ENCODE peak calls at places on chromosomes 12 and 14, in eight cellular contexts. One of them, this sample, is unnamed. For H3K36me3, the result is how much of the 10 kb centered on the place peaks cover.

GRCh38 chr14:48398675-48399282 is 723.4 kb upstream of the MDGA2 start:
- ATAC-seq in IMR-90: peak
- ATAC-seq in heart right ventricle: no peak
- ATAC-seq in aorta: no peak
- ATAC-seq in DND-41: peak
- ATAC-seq in lower lobe of right lung: peak
- ATAC-seq in gastrocnemius medialis: no peak
- ATAC-seq in PC-3: peak
- ATAC-seq in this sample: no peak

GRCh38 chr12:26845057-26845666 is 12.2 kb upstream of the ITPR2 start:
- ATAC-seq in IMR-90: no peak
- ATAC-seq in heart right ventricle: peak
- ATAC-seq in aorta: peak
- ATAC-seq in DND-41: no peak
- ATAC-seq in lower lobe of right lung: peak
- ATAC-seq in gastrocnemius medialis: peak
- ATAC-seq in PC-3: peak
- ATAC-seq in this sample: no peak

GRCh38 chr12:125330645-125331341 is 265.6 kb downstream of the AACS start:
- ATAC-seq in IMR-90: peak
- ATAC-seq in heart right ventricle: peak
- ATAC-seq in aorta: peak
- ATAC-seq in DND-41: peak
- ATAC-seq in lower lobe of right lung: peak
- ATAC-seq in gastrocnemius medialis: no peak
- ATAC-seq in PC-3: peak
- ATAC-seq in this sample: peak

GRCh38 chr12:120833849-120834248 is 70.3 kb downstream of the SPPL3 start:
- ATAC-seq in IMR-90: no peak
- ATAC-seq in heart right ventricle: peak
- ATAC-seq in aorta: no peak
- ATAC-seq in DND-41: peak
- ATAC-seq in lower lobe of right lung: no peak
- ATAC-seq in gastrocnemius medialis: peak
- ATAC-seq in PC-3: no peak
- ATAC-seq in this sample: no peak

GRCh38 chr14:33435911-33436310 is 497.2 kb downstream of the NPAS3 start:
- ATAC-seq in IMR-90: no peak
- ATAC-seq in heart right ventricle: no peak
- ATAC-seq in aorta: no peak
- ATAC-seq in DND-41: peak
- ATAC-seq in lower lobe of right lung: no peak
- ATAC-seq in gastrocnemius medialis: no peak
- ATAC-seq in PC-3: peak
- ATAC-seq in this sample: no peak

GRCh38 chr14:105199093-105199492 is 18.0 kb upstream of the NUDT14 start:
- ATAC-seq in IMR-90: no peak
- ATAC-seq in heart right ventricle: peak
- ATAC-seq in aorta: no peak
- ATAC-seq in DND-41: no peak
- ATAC-seq in lower lobe of right lung: no peak
- ATAC-seq in gastrocnemius medialis: no peak
- ATAC-seq in PC-3: no peak
- ATAC-seq in this sample: no peak

GRCh38 chr12:103887738-103888137 is 42.5 kb upstream of the HSP90B1 start:
- ATAC-seq in IMR-90: no peak
- ATAC-seq in heart right ventricle: no peak
- ATAC-seq in aorta: no peak
- ATAC-seq in DND-41: no peak
- ATAC-seq in lower lobe of right lung: no peak
- ATAC-seq in gastrocnemius medialis: no peak
- ATAC-seq in PC-3: no peak
- ATAC-seq in this sample: no peak

GRCh38 chr12:54591001-54591591 is 2.6 kb upstream of the PPP1R1A start:
- ATAC-seq in IMR-90: no peak
- ATAC-seq in heart right ventricle: peak
- ATAC-seq in aorta: no peak
- ATAC-seq in DND-41: no peak
- ATAC-seq in lower lobe of right lung: no peak
- ATAC-seq in gastrocnemius medialis: no peak
- ATAC-seq in PC-3: no peak
- ATAC-seq in this sample: peak

DNA sequence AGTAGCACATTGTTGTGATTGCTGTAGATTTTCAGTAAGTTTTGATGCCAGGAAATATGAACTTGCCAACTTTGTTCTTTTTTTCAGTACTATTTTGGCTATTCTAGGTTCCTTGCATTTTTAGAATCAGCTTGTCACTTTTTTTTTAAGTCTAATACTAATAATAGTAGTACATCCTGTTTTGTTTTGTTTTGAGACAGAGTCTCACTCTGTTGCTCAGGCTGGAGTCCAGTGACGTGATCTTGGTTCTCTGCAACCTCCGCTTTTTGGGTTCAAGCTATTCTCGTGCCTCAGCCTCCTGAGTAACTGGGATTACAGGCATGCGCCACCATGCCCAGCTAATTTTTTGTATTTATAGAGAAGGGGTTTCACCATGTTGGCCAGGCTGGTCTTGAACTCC is 16.5 kb downstream of the PWP1 start:
- ATAC-seq in IMR-90: no peak
- ATAC-seq in heart right ventricle: no peak
- ATAC-seq in aorta: no peak
- ATAC-seq in DND-41: no peak
- ATAC-seq in lower lobe of right lung: no peak
- ATAC-seq in gastrocnemius medialis: no peak
- ATAC-seq in PC-3: no peak
- ATAC-seq in this sample: no peak
- H3K36me3 ChIP-seq in IMR-90: under half
- H3K36me3 ChIP-seq in heart right ventricle: under half
- H3K36me3 ChIP-seq in aorta: under half
- H3K36me3 ChIP-seq in DND-41: half or more
- H3K36me3 ChIP-seq in lower lobe of right lung: half or more
- H3K36me3 ChIP-seq in gastrocnemius medialis: under half
- H3K36me3 ChIP-seq in PC-3: half or more
- H3K36me3 ChIP-seq in this sample: under half

DNA sequence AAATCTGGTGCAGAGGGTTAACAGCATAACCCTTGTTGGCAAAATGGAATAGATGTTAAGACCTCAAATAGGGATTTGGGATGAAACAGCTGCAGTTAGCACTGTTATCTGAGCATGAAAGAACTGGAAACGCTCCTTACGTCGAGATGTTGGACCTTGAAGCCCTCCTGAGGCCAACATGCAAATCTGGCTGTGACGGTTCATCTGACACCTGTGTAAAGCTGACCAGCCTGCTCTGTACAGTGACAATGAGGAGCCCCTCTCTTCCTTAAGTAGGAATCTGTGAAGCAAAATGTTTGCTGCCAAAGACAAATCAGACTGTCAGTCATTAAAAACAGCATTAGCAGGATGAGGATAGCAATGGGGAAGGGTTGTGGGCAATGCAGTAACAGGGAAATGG is 36.5 kb downstream of the PAPLN start:
- ATAC-seq in IMR-90: no peak
- ATAC-seq in heart right ventricle: no peak
- ATAC-seq in aorta: no peak
- ATAC-seq in DND-41: no peak
- ATAC-seq in lower lobe of right lung: no peak
- ATAC-seq in gastrocnemius medialis: no peak
- ATAC-seq in PC-3: no peak
- ATAC-seq in this sample: no peak
- H3K36me3 ChIP-seq in IMR-90: under half
- H3K36me3 ChIP-seq in heart right ventricle: under half
- H3K36me3 ChIP-seq in aorta: under half
- H3K36me3 ChIP-seq in DND-41: under half
- H3K36me3 ChIP-seq in lower lobe of right lung: half or more
- H3K36me3 ChIP-seq in gastrocnemius medialis: under half
- H3K36me3 ChIP-seq in PC-3: under half
- H3K36me3 ChIP-seq in this sample: under half

DNA sequence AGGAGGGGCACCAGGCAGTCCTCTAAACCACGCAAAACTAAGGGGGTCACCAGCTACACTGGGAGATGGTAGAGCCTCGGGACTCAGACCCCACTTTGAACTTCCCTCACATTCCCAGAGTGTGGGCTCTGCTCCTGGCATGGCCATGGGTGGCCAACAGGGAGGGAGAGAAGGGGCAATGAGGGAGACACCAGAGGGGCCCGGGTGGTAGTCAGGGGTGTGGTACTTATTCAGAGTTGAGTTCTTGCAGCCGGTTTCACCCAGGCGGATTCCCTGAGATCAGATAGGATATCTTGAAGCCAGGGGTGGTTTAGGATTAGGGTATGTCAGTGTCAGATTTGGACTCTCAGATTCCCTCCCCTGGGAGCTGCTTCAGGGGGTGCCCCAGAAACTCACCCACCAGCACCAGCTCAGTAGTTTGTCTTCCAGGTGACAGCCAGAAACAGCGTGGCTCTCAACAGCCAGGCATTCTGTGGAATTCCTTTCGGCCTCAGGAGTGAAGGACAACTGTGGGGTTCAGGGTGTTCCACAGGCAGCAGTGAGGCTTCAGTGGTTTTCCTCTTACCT is 56.0 kb downstream of the ELK3 start:
- ATAC-seq in IMR-90: no peak
- ATAC-seq in heart right ventricle: no peak
- ATAC-seq in aorta: no peak
- ATAC-seq in DND-41: no peak
- ATAC-seq in lower lobe of right lung: no peak
- ATAC-seq in gastrocnemius medialis: no peak
- ATAC-seq in PC-3: no peak
- ATAC-seq in this sample: no peak
- H3K36me3 ChIP-seq in IMR-90: under half
- H3K36me3 ChIP-seq in heart right ventricle: under half
- H3K36me3 ChIP-seq in aorta: under half
- H3K36me3 ChIP-seq in DND-41: under half
- H3K36me3 ChIP-seq in lower lobe of right lung: half or more
- H3K36me3 ChIP-seq in gastrocnemius medialis: under half
- H3K36me3 ChIP-seq in PC-3: under half
- H3K36me3 ChIP-seq in this sample: under half

GRCh38 chr12:4553943-4554342 is 8.1 kb upstream of the DYRK4 start:
- ATAC-seq in IMR-90: no peak
- ATAC-seq in heart right ventricle: no peak
- ATAC-seq in aorta: no peak
- ATAC-seq in DND-41: no peak
- ATAC-seq in lower lobe of right lung: no peak
- ATAC-seq in gastrocnemius medialis: no peak
- ATAC-seq in PC-3: no peak
- ATAC-seq in this sample: no peak

GRCh38 chr12:4556730-4557519 is 5.1 kb upstream of the DYRK4 start:
- ATAC-seq in IMR-90: no peak
- ATAC-seq in heart right ventricle: peak
- ATAC-seq in aorta: no peak
- ATAC-seq in DND-41: no peak
- ATAC-seq in lower lobe of right lung: peak
- ATAC-seq in gastrocnemius medialis: no peak
- ATAC-seq in PC-3: no peak
- ATAC-seq in this sample: no peak

DNA sequence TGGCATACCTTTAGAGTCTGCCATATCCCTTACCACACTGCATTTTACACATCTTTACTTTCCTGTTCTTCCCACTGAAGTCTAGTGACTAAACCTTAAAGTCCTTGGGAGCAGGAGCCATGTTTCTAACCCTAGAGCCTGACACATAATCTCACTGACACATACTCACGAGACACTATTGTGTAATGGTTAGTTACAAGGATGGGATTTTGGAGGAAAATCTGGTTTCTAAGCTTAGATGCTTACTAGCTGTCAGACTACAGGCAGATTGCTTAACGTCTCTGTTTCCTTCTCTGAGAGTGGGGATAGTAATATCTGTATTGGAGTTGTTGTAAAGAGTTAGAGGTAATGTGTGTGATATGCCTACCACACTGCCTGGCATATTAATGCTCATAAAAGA is 6.2 kb upstream of the DYRK4 start:
- ATAC-seq in IMR-90: no peak
- ATAC-seq in heart right ventricle: no peak
- ATAC-seq in aorta: no peak
- ATAC-seq in DND-41: no peak
- ATAC-seq in lower lobe of right lung: no peak
- ATAC-seq in gastrocnemius medialis: no peak
- ATAC-seq in PC-3: no peak
- ATAC-seq in this sample: no peak
- H3K36me3 ChIP-seq in IMR-90: under half
- H3K36me3 ChIP-seq in heart right ventricle: under half
- H3K36me3 ChIP-seq in aorta: under half
- H3K36me3 ChIP-seq in DND-41: half or more
- H3K36me3 ChIP-seq in lower lobe of right lung: under half
- H3K36me3 ChIP-seq in gastrocnemius medialis: under half
- H3K36me3 ChIP-seq in PC-3: under half
- H3K36me3 ChIP-seq in this sample: under half

DNA sequence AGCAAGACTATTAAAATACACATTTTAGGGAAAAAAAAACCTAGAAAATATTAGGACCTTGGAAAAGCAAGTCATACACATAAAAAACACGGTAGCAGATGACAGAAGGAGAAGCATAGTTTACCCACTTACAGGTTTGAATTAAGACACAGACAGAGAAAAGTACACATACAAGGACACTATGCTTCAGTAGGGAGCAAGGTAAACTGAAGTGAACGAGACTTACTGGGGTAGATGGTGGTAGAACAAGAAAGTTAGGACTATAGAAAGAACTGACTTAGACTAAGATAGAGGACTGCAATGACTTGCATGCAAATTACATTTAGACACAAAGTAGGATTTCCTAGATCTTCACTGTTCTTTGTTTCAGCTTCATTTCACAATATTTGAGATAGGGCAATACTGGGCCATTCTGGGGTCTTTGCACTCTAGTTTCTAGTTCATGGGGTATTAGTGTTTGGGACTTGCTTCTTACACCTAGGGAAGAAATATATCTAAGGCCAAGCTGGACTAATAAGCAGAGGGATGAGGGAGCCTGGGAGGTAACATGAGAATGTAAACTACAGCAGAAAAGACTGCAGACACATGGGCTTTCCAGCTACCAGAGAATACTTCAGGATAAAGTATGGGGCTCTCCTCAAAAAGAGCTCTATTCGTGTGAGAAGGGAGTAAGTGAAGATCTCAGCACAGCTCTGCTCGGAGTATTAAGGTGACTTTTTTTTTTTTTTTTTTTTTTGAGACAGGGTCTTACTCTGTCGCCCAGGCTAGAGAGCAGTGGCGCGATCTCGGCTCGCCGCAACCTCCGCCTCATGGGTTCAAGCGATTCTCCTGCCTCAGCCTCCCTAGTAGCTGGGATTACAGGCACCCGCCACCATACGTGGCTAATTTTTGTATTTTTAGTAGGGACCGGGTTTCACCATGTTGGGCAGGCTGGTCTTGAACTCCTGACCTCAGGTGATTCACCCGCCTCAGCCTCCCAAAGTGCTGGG is 27.8 kb upstream of the STAC3 start:
- ATAC-seq in IMR-90: peak
- ATAC-seq in heart right ventricle: no peak
- ATAC-seq in aorta: no peak
- ATAC-seq in DND-41: no peak
- ATAC-seq in lower lobe of right lung: no peak
- ATAC-seq in gastrocnemius medialis: no peak
- ATAC-seq in PC-3: no peak
- ATAC-seq in this sample: no peak
- H3K36me3 ChIP-seq in IMR-90: under half
- H3K36me3 ChIP-seq in heart right ventricle: under half
- H3K36me3 ChIP-seq in aorta: under half
- H3K36me3 ChIP-seq in DND-41: half or more
- H3K36me3 ChIP-seq in lower lobe of right lung: half or more
- H3K36me3 ChIP-seq in gastrocnemius medialis: under half
- H3K36me3 ChIP-seq in PC-3: under half
- H3K36me3 ChIP-seq in this sample: under half

GRCh38 chr12:5022030-5022429 is 21.6 kb upstream of the KCNA5 start:
- ATAC-seq in IMR-90: no peak
- ATAC-seq in heart right ventricle: no peak
- ATAC-seq in aorta: no peak
- ATAC-seq in DND-41: no peak
- ATAC-seq in lower lobe of right lung: no peak
- ATAC-seq in gastrocnemius medialis: no peak
- ATAC-seq in PC-3: no peak
- ATAC-seq in this sample: no peak
- H3K36me3 ChIP-seq in IMR-90: under half
- H3K36me3 ChIP-seq in heart right ventricle: under half
- H3K36me3 ChIP-seq in aorta: under half
- H3K36me3 ChIP-seq in DND-41: under half
- H3K36me3 ChIP-seq in lower lobe of right lung: under half
- H3K36me3 ChIP-seq in gastrocnemius medialis: under half
- H3K36me3 ChIP-seq in PC-3: under half
- H3K36me3 ChIP-seq in this sample: under half